ENCODE peak calls at places on chromosomes 5 and 9, in ten cellular contexts. E is GM10248, L is foreskin keratinocyte, K is prostate gland, W is uterus, U is erythroblast, O is pancreas, R is amygdala, Y is AG08395, Z is choroid plexus epithelial cell. J is an unnamed sample.

GRCh38 chr9:108474356-108474755 is 381.4 kb downstream of the ACTL7B start:
- DNase-seq in Z (peak), L (no peak), R (no peak), Y (no peak), W (no peak), E (no peak), O (no peak), K (no peak), U (no peak), J (no peak)

GRCh38 chr9:75147638-75148037 is 59.3 kb downstream of the OSTF1 start:
- DNase-seq in K (no peak), Z (peak), Y (no peak), U (no peak), O (no peak), R (no peak), W (no peak), L (no peak), E (peak), J (no peak)

GRCh38 chr5:163366757-163367156 is 70.6 kb upstream of the CCNG1 start:
- DNase-seq in Y (no peak), K (no peak), L (no peak), U (no peak), O (no peak), W (no peak), Z (no peak), E (no peak), R (no peak), J (no peak)

GRCh38 chr9:121658166-121658565 is 6.7 kb downstream of the DAB2IP start:
- DNase-seq in U (no peak), O (no peak), W (no peak), K (no peak), Z (no peak), Y (peak), L (no peak), R (no peak), E (no peak), J (no peak)

GRCh38 chr5:176748073-176748966 is 62.0 kb upstream of the UNC5A start:
- DNase-seq in W (no peak), R (no peak), Y (no peak), U (no peak), O (no peak), Z (no peak), L (no peak), K (no peak), E (no peak), J (no peak)

GRCh38 chr5:91848453-91848852 is 465.3 kb upstream of the ARRDC3 start:
- DNase-seq in W (no peak), R (no peak), K (no peak), E (no peak), O (no peak), Z (peak), Y (no peak), U (no peak), L (peak), J (no peak)

GRCh38 chr5:33375900-33376299 is 64.9 kb upstream of the TARS1 start:
- DNase-seq in Y (no peak), E (no peak), K (no peak), L (no peak), Z (peak), O (no peak), R (no peak), W (no peak), U (no peak), J (no peak)

GRCh38 chr5:172603425-172603824 is 37.6 kb upstream of the NEURL1B start:
- DNase-seq in O (no peak), L (no peak), E (no peak), Y (peak), U (no peak), K (no peak), W (peak), Z (peak), R (no peak), J (peak)

GRCh38 chr5:112975721-112976431 is 722 bp upstream of the DCP2 start:
- DNase-seq in W (no peak), Z (no peak), Y (no peak), O (no peak), L (no peak), E (no peak), U (no peak), R (no peak), K (no peak), J (no peak)

GRCh38 chr5:67364381-67364970 is 167.9 kb upstream of the CD180 start:
- DNase-seq in Z (no peak), L (no peak), Y (no peak), E (no peak), U (no peak), W (no peak), K (no peak), R (no peak), O (no peak), J (no peak)

GRCh38 chr5:133907075-133907474 is 61.4 kb downstream of the C5orf15 start:
- DNase-seq in U (no peak), Z (no peak), R (no peak), K (no peak), E (no peak), Y (no peak), L (no peak), W (no peak), O (no peak), J (no peak)

GRCh38 chr9:86664603-86665002 is 282.7 kb downstream of the GAS1 start:
- DNase-seq in R (no peak), O (no peak), W (no peak), Z (peak), K (no peak), L (no peak), U (no peak), E (no peak), Y (no peak), J (no peak)

GRCh38 chr5:75017971-75018370 is 34.4 kb downstream of the GCNT4 start:
- DNase-seq in W (no peak), L (no peak), O (no peak), K (no peak), U (no peak), E (no peak), Z (no peak), Y (no peak), R (no peak), J (no peak)

GRCh38 chr5:59357421-59357977 is 536.0 kb downstream of the PDE4D start:
- DNase-seq in E (no peak), K (no peak), R (no peak), L (no peak), Y (no peak), Z (peak), O (no peak), U (peak), W (no peak), J (no peak)

GRCh38 chr5:150114773-150115408 is 28.5 kb upstream of the CSF1R start:
- DNase-seq in K (no peak), U (peak), E (no peak), R (no peak), Z (no peak), O (no peak), Y (no peak), W (peak), L (no peak), J (no peak)

GRCh38 chr9:93862877-93863545 is 92.1 kb downstream of the BARX1 start:
- DNase-seq in Y (no peak), L (no peak), U (no peak), W (no peak), O (no peak), K (no peak), R (no peak), E (peak), Z (no peak), J (no peak)

GRCh38 chr9:128405780-128406171 is 14.9 kb upstream of the CERCAM start:
- DNase-seq in Z (no peak), W (no peak), U (no peak), R (no peak), K (no peak), E (no peak), L (no peak), Y (no peak), O (no peak), J (no peak)

GRCh38 chr5:40733842-40734563 is 21.8 kb downstream of the TTC33 start:
- DNase-seq in W (no peak), L (no peak), Y (no peak), U (no peak), K (no peak), O (no peak), R (no peak), E (no peak), Z (peak), J (no peak)

GRCh38 chr9:113579270-113580040 is 115.9 kb downstream of the RGS3 start:
- DNase-seq in W (no peak), O (peak), K (no peak), Y (no peak), E (peak), R (no peak), L (no peak), Z (peak), U (peak), J (no peak)